ENCODE peak calls at places on chromosome 2, in four cellular contexts. H is H1, D is HepG2, V is K562. Y is an unnamed sample.

GRCh38 chr2:24015562-24016375 is 5.9 kb downstream of the MFSD2B start:
- DNase-seq in H (no peak), D (peak; percentile 98), V (no peak), Y (no peak)

GRCh38 chr2:60350791-60351190 is 202.7 kb downstream of the BCL11A start:
- DNase-seq in H (no peak), D (no peak), V (no peak), Y (no peak)

GRCh38 chr2:162821176-162821575 is 17.4 kb downstream of the KCNH7 start:
- DNase-seq in H (no peak), D (no peak), V (no peak), Y (no peak)

GRCh38 chr2:46776687-46777327 is 138.8 kb downstream of the MCFD2 start:
- DNase-seq in H (no peak), D (peak; percentile 69), V (peak; percentile 32), Y (no peak)

GRCh38 chr2:160837416-160837815 is 322.8 kb upstream of the TANK start:
- DNase-seq in H (no peak), D (no peak), V (no peak), Y (no peak)

GRCh38 chr2:7539760-7540159 is 622.5 kb downstream of the RNF144A start:
- DNase-seq in H (no peak), D (no peak), V (no peak), Y (no peak)

GRCh38 chr2:41949541-41950439 is 98.0 kb upstream of the PKDCC start:
- DNase-seq in H (no peak), D (no peak), V (no peak), Y (no peak)

GRCh38 chr2:17867133-17867532 is 11.3 kb upstream of the KCNS3 start:
- DNase-seq in H (no peak), D (no peak), V (no peak), Y (no peak)

GRCh38 chr2:795245-796041 is 118.2 kb upstream of the TMEM18 start:
- DNase-seq in H (no peak), D (no peak), V (no peak), Y (no peak)

GRCh38 chr2:127047054-127047453 is 59.9 kb downstream of the BIN1 start:
- DNase-seq in H (no peak), D (no peak), V (no peak), Y (no peak)

GRCh38 chr2:240576436-240577205 is 8.3 kb downstream of the RNPEPL1 start:
- DNase-seq in H (no peak), D (no peak), V (no peak), Y (no peak)

GRCh38 chr2:13676269-13676668 is 956.2 kb upstream of the LRATD1 start:
- DNase-seq in H (no peak), D (no peak), V (no peak), Y (no peak)

GRCh38 chr2:29398384-29399237 is 283.4 kb downstream of the CLIP4 start:
- DNase-seq in H (no peak), D (no peak), V (no peak), Y (no peak)

GRCh38 chr2:151306621-151307020 is 17.2 kb upstream of the NMI start:
- DNase-seq in H (no peak), D (no peak), V (no peak), Y (no peak)

GRCh38 chr2:234218261-234219180 is 168.0 kb downstream of the SPP2 start:
- DNase-seq in H (no peak), D (no peak), V (no peak), Y (no peak)

GRCh38 chr2:76850969-76851368 is 671.2 kb downstream of the LRRTM4 start:
- DNase-seq in H (no peak), D (no peak), V (no peak), Y (no peak)

GRCh38 chr2:209817818-209818420 is 46.3 kb downstream of the UNC80 start:
- DNase-seq in H (peak; percentile 63), D (no peak), V (no peak), Y (no peak)

GRCh38 chr2:150426315-150426714 is 61.2 kb downstream of the RND3 start:
- DNase-seq in H (no peak), D (no peak), V (no peak), Y (no peak)

GRCh38 chr2:28345619-28346018 is 47.0 kb upstream of the FOSL2 start:
- DNase-seq in H (no peak), D (no peak), V (no peak), Y (no peak)

GRCh38 chr2:207879536-207879935 is 109.8 kb upstream of the FZD5 start:
- DNase-seq in H (no peak), D (peak; percentile 80), V (no peak), Y (no peak)

GRCh38 chr2:189287982-189288494 is 108.5 kb upstream of the COL5A2 start:
- DNase-seq in H (no peak), D (peak; percentile 49), V (no peak), Y (no peak)

GRCh38 chr2:183164111-183165015 is 40.1 kb downstream of the NUP35 start:
- DNase-seq in H (no peak), D (no peak), V (no peak), Y (no peak)

GRCh38 chr2:141555876-141556470 is 574.8 kb downstream of the LRP1B start:
- DNase-seq in H (no peak), D (no peak), V (no peak), Y (no peak)

GRCh38 chr2:207122914-207123744 is 42.6 kb downstream of the KLF7 start:
- DNase-seq in H (no peak), D (no peak), V (no peak), Y (no peak)

GRCh38 chr2:219035942-219036341 is 5.4 kb downstream of the CFAP65 start:
- DNase-seq in H (no peak), D (no peak), V (no peak), Y (no peak)

GRCh38 chr2:70181363-70181956 is 9.4 kb downstream of the C2orf42 start:
- DNase-seq in H (no peak), D (no peak), V (no peak), Y (peak; percentile 57)
- TF ChIP-seq POLR2AphosphoS5 in H (no peak), D (no peak), V (no peak), Y (peak; percentile 77)

DNA sequence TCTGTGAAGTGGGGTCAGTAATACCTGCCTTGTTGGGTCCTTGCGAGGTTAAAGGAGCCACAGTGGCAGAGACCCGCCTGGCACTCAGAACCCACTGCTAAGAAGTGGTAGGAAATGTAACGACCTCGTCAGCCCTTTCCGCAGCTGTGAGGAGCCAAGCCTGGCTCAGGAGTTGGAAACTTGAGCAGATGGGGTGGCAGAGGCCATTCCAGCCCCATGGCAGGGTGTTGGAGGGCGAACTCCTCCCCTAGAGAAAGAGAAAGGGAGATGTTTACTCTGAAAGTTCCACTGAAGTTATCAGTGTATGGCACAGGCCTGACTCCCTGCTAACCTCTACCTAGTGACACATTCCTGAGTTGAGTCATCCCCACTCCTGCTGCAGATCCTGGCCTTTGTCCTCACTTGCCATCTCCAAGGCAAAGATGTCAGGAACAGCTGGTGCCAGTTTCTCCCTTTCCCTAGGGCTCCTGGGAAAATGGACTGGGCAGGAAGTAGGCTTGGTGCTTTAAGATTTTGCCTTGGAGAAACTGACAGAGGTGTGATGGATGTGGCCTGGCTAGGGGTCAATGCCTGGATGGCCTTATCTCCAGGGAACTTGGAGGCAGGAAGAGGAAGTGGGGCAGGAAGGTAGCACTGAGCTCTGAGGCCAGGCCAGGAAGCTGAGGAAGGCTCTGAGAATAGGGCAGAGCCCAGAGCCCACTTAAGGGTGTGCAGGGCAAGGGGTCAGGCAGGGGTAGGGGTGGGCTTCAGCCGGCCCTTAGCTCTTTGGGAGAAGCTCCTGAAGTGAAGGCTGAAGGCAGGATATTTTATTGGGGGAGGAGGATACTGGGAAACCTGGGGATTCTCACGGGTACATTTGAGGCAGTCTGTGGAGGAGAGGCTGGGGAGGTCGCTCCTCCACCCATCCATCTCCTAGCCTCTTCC is 888 bp downstream of the VAMP5 start:
- DNase-seq in H (no peak), D (peak; percentile 96), V (peak; percentile 65), Y (no peak)
- TF ChIP-seq POLR2A in H (no peak), D (peak; percentile 70), V (peak; percentile 37), Y (no peak)

GRCh38 chr2:34031097-34031496 is 432.0 kb upstream of the FAM98A start:
- DNase-seq in H (no peak), D (no peak), V (no peak), Y (no peak)
- TF ChIP-seq TAF1 in H (no peak), D (no peak), V (no peak), Y (no peak)

GRCh38 chr2:203898697-203899096 is 31.1 kb downstream of the CTLA4 start:
- DNase-seq in H (no peak), D (no peak), V (no peak), Y (no peak)
- TF ChIP-seq POLR2AphosphoS5 in H (no peak), D (no peak), V (no peak), Y (no peak)

GRCh38 chr2:85314884-85315242 is 12.9 kb downstream of the TGOLN2 start:
- DNase-seq in H (no peak), D (no peak), V (no peak), Y (no peak)
- TF ChIP-seq POLR2A in H (no peak), D (no peak), V (no peak), Y (peak; percentile 14)

GRCh38 chr2:212392048-212392447 is 146.6 kb downstream of the ERBB4 start:
- DNase-seq in H (no peak), D (no peak), V (no peak), Y (no peak)
- TF ChIP-seq TAF1 in H (no peak), D (no peak), V (no peak), Y (no peak)

GRCh38 chr2:205747827-205748386 is 65.6 kb downstream of the NRP2 start:
- DNase-seq in H (no peak), D (peak; percentile 21), V (no peak), Y (no peak)
- TF ChIP-seq POLR2AphosphoS5 in H (no peak), D (no peak), V (no peak), Y (no peak)

GRCh38 chr2:202335791-202336467 is 40.2 kb upstream of the BMPR2 start:
- DNase-seq in H (no peak), D (no peak), V (no peak), Y (no peak)
- TF ChIP-seq POLR2A in H (no peak), D (no peak), V (no peak), Y (no peak)